ENCODE peak calls at places on chromosome 9, in five cellular contexts. C is HEK293T, B is GM12878, T is HepG2, X is K562. Q is an unnamed sample.
A peak's percentile ranks its signal among the peaks of the same experiment; 100 is the strongest.

GRCh38 chr9:38257626-38258215 is 134.8 kb upstream of the ALDH1B1 start:
- DNase-seq in T (no peak), B (no peak), X (no peak), C (no peak), Q (no peak)

GRCh38 chr9:134988706-134989105 is 71.0 kb upstream of the FCN1 start:
- DNase-seq in C (no peak), B (no peak), T (no peak), X (no peak), Q (no peak)

GRCh38 chr9:115739096-115739875 is 414.3 kb upstream of the PAPPA start:
- DNase-seq in C (no peak), T (no peak), B (no peak), X (no peak), Q (no peak)

GRCh38 chr9:129333961-129334743 is 156.1 kb upstream of the IER5L start:
- DNase-seq in B (no peak), T (peak; percentile 94), C (peak; percentile 42), X (peak; percentile 63), Q (peak; percentile 93)

GRCh38 chr9:8648271-8648670 is 848.7 kb upstream of the DMAC1 start:
- DNase-seq in X (no peak), B (no peak), T (no peak), C (no peak), Q (no peak)

GRCh38 chr9:136174779-136175744 is 29.9 kb downstream of the LHX3 start:
- DNase-seq in B (no peak), C (no peak), X (no peak), T (no peak), Q (no peak)

GRCh38 chr9:7094052-7094451 is 336.3 kb downstream of the KDM4C start:
- DNase-seq in C (peak; percentile 10), B (no peak), X (peak; percentile 9), T (peak; percentile 15), Q (peak; percentile 17)

GRCh38 chr9:38263534-38263933 is 129.0 kb upstream of the ALDH1B1 start:
- DNase-seq in C (no peak), T (peak; percentile 7), B (no peak), X (no peak), Q (no peak)

GRCh38 chr9:68585034-68585761 is 44.5 kb upstream of the TMEM252 start:
- DNase-seq in C (no peak), T (no peak), B (no peak), X (no peak), Q (no peak)

GRCh38 chr9:134217431-134218210 is 53.3 kb upstream of the RNU6ATAC start:
- DNase-seq in T (peak; percentile 70), X (peak; percentile 42), B (no peak), C (no peak), Q (peak; percentile 37)

GRCh38 chr9:22107646-22108045 is 98.5 kb upstream of the CDKN2B start:
- DNase-seq in B (no peak), X (no peak), T (peak; percentile 19), C (no peak), Q (no peak)

DNA sequence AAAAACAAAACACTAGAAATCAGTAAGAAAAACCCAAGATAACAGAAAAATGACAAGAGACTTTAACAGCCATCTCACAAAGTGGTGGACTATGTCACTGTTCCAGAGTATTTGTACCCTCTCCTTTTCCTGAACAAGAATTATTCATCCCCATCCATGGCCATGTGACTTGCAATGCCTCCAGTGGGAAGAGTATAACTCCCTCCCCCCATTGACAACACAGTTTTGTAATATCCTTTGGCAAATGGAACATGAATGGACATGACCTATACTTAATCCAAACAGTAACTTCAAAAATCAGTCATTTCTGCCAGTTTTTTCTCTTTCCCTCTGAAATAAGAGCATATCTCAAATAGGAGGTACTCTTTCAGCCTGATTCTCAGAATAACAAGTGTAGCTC is 33.9 kb downstream of the PTBP3 start:
- DNase-seq in X (no peak), C (no peak), T (peak; percentile 40), B (no peak), Q (no peak)
- TF ChIP-seq FOXM1 in X (no peak), C (no peak), T (no peak), B (no peak), Q (no peak)

DNA sequence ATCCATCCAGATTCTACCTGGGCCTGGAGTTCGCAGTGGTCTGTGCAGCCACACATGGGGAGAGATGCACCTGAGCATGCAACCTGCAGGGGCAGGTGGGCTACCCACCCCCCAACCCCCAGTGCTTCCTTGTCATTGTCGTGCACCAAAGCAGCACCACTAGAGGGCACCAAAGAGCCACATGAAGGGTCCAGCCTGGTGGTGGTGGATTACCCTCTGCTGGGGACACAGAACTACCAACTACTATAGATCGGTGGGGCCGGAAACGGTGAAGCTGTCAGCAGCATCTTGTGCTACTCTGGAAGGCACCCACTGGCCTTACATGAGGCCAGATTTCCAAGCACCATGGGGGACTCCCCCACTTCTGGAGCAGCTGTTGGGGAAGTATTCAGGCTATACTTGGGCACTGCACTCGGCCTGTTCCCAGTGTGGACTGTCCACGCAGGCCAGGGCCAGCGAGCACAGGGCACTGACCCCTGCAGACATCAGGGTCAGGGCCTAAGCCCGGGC is 60.2 kb upstream of the TBC1D2 start:
- DNase-seq in C (peak; percentile 93), T (peak; percentile 80), X (peak; percentile 92), B (peak; percentile 26), Q (peak; percentile 89)
- TF ChIP-seq FOXM1 in C (no peak), T (no peak), X (no peak), B (no peak), Q (no peak)

GRCh38 chr9:107034831-107035230 is 171.9 kb downstream of the ZNF462 start:
- DNase-seq in C (no peak), T (no peak), X (no peak), B (peak; percentile 53), Q (no peak)

GRCh38 chr9:107043886-107044285 is 180.9 kb downstream of the ZNF462 start:
- DNase-seq in T (no peak), C (no peak), B (no peak), X (no peak), Q (no peak)

GRCh38 chr9:107036367-107036766 is 173.4 kb downstream of the ZNF462 start:
- DNase-seq in C (no peak), X (no peak), B (no peak), T (no peak), Q (no peak)

GRCh38 chr9:107044872-107045271 is 181.9 kb downstream of the ZNF462 start:
- DNase-seq in C (peak; percentile 12), T (no peak), B (no peak), X (no peak), Q (no peak)

GRCh38 chr9:107039546-107039945 is 176.6 kb downstream of the ZNF462 start:
- DNase-seq in C (no peak), T (no peak), B (peak; percentile 74), X (no peak), Q (no peak)
- TF ChIP-seq FOXM1 in C (no peak), T (no peak), B (no peak), X (no peak), Q (no peak)

GRCh38 chr9:88660611-88661010 is 125.6 kb downstream of the NXNL2 start:
- DNase-seq in B (no peak), X (peak; percentile 10), C (peak; percentile 32), T (peak; percentile 50), Q (no peak)

GRCh38 chr9:88658311-88658822 is 123.4 kb downstream of the NXNL2 start:
- DNase-seq in X (no peak), B (no peak), T (no peak), C (no peak), Q (no peak)

GRCh38 chr9:88661759-88662158 is 126.8 kb downstream of the NXNL2 start:
- DNase-seq in X (no peak), C (no peak), T (peak; percentile 16), B (no peak), Q (no peak)

GRCh38 chr9:88659126-88659525 is 124.1 kb downstream of the NXNL2 start:
- DNase-seq in C (no peak), B (no peak), X (no peak), T (no peak), Q (no peak)

DNA sequence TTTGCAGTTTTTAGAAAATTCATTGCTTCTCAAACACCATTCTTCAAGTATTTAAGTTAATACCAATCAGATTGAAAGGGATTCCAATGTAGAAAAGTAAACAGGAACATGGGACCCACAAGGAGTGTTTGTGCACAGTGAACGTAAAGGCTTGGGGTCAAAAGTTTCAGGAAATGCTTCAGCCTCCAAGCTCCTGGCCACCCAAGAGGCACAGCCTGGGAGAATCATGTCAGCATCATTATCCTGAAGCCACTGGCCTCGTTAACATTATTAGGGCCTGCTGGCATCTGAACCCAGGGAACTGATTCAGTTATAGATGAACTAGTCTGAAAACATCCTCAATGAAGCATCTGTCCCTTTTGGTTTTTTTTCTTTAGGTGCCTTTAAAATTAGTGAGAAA is 122.9 kb downstream of the NXNL2 start:
- DNase-seq in C (no peak), T (no peak), X (no peak), B (no peak), Q (no peak)
- TF ChIP-seq FOXM1 in C (no peak), T (no peak), X (no peak), B (no peak), Q (no peak)

DNA sequence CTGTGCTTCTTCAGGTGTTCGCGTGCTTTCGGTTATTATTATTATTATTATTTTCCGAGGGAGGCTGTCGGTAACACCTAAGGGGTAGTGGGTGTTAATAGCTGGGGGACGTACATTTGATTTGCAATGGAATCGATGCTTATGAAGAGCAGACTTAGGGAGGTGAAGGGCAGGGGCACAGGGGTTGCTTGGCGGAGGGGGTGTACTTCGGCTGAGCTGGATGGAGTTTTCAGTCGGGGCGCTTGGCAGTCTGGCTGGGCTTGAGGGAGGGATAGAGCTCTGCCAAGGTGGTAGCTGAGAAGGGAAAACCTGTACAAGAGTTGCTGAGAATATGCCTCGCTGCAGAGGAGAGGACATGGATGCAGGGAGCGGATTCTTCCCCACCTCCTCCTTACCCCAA is 611 bp upstream of the PTPRD start:
- DNase-seq in T (no peak), X (no peak), C (no peak), B (no peak), Q (peak; percentile 8)
- TF ChIP-seq FOXM1 in T (no peak), X (no peak), C (no peak), B (no peak), Q (no peak)

GRCh38 chr9:131837836-131838235 is 98.0 kb upstream of the RAPGEF1 start:
- DNase-seq in X (no peak), C (no peak), B (no peak), T (no peak), Q (no peak)
- TF ChIP-seq FOXM1 in X (no peak), C (no peak), B (no peak), T (no peak), Q (no peak)

GRCh38 chr9:27086818-27087680 is 22.0 kb upstream of the TEK start:
- DNase-seq in T (no peak), B (no peak), C (no peak), X (no peak), Q (no peak)
- TF ChIP-seq FOXM1 in T (no peak), B (no peak), C (no peak), X (no peak), Q (no peak)

DNA sequence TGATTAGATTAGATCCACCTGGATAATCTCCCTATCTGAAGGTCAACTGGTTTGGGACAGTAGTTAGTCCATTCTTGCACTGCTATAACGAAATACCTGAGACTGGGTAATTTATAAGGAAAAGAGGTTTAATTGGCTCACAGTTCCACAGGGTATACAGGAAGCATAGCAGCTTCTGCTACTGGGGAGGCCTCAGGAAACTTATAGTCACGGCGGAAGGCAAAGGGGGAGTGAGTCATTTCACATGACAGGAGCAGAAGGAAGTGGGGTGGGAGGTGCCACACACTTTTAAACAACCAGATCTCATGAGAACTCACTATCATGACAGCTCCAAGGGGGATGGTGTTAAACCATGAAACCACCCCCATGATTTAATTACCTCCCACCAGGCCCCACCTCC is 9.9 kb downstream of the C9orf40 start:
- DNase-seq in B (no peak), T (no peak), X (no peak), C (no peak), Q (no peak)
- TF ChIP-seq FOXM1 in B (no peak), T (no peak), X (no peak), C (no peak), Q (no peak)

GRCh38 chr9:73553295-73553694 is 401.6 kb downstream of the ANXA1 start:
- DNase-seq in T (no peak), C (no peak), X (no peak), B (no peak), Q (no peak)
- TF ChIP-seq FOXM1 in T (no peak), C (no peak), X (no peak), B (no peak), Q (no peak)

Q was measured in SK-N-SH.